ENCODE peak calls at places on chromosomes 12 and 14, in five cellular contexts. O is transverse colon, R is endodermal cell, Z is MM.1S, E is cardiac muscle cell. K is an unnamed sample. For H3K4me1, the result is how much of the 10 kb centered on the place peaks cover.

GRCh38 chr12:100927825-100928224 is 133.2 kb downstream of the ANO4 start:
- DNase-seq in O (no peak), R (no peak), Z (no peak), E (no peak), K (no peak)

GRCh38 chr12:97177482-97177881 is 270.4 kb downstream of the NEDD1 start:
- DNase-seq in O (no peak), R (no peak), Z (no peak), E (no peak), K (no peak)

GRCh38 chr12:94689002-94689645 is 38.8 kb upstream of the TMCC3 start:
- DNase-seq in O (no peak), R (no peak), Z (no peak), E (no peak), K (no peak)

GRCh38 chr12:3998968-3999792 is 126.0 kb upstream of the PARP11 start:
- DNase-seq in O (peak), R (peak), Z (no peak), E (no peak), K (peak)

GRCh38 chr14:23816371-23816770 is 137.2 kb upstream of the DHRS4 start:
- DNase-seq in O (peak), R (no peak), Z (no peak), E (no peak), K (no peak)

GRCh38 chr12:42386310-42386709 is 60.3 kb downstream of the PPHLN1 start:
- DNase-seq in O (no peak), R (no peak), Z (no peak), E (peak), K (no peak)

GRCh38 chr14:31545328-31545727 is 15.9 kb upstream of the NUBPL start:
- DNase-seq in O (no peak), R (no peak), Z (no peak), E (no peak), K (no peak)

GRCh38 chr12:25301798-25302197 is 51.1 kb upstream of the KRAS start:
- DNase-seq in O (no peak), R (no peak), Z (no peak), E (no peak), K (no peak)

GRCh38 chr12:11711675-11712327 is 62.3 kb downstream of the ETV6 start:
- DNase-seq in O (no peak), R (no peak), Z (no peak), E (no peak), K (no peak)

GRCh38 chr12:32069071-32069470 is 37.6 kb upstream of the BICD1 start:
- DNase-seq in O (no peak), R (no peak), Z (no peak), E (no peak), K (no peak)

GRCh38 chr12:124495194-124495983 is 72.0 kb downstream of the NCOR2 start:
- DNase-seq in O (no peak), R (no peak), Z (no peak), E (no peak), K (no peak)

GRCh38 chr12:124496584-124496983 is 70.8 kb downstream of the NCOR2 start:
- DNase-seq in O (no peak), R (peak), Z (no peak), E (no peak), K (no peak)

GRCh38 chr12:124497658-124498057 is 69.8 kb downstream of the NCOR2 start:
- DNase-seq in O (no peak), R (no peak), Z (no peak), E (peak), K (no peak)

GRCh38 chr12:124498178-124498869 is 69.1 kb downstream of the NCOR2 start:
- DNase-seq in O (no peak), R (no peak), Z (no peak), E (no peak), K (no peak)

DNA sequence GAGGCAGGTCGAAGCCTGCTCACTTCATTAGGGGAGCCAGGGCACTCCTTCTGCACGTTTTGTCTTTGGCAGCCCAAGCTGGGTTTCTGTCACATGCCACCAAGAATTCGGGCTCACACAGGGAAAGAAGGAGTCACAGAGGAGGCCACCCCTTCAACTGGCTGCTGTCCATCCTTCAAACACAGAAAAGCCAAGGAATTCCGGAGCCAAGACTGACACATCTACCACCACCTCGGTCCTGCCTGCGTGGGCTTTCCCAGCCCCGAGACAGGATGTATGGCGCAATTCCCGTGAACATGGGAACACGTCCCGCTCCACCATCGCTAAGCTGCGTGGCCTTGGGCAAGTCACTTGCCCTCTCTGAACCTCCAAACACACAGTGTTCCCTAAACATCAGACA is 70.4 kb downstream of the NCOR2 start:
- DNase-seq in O (no peak), R (no peak), Z (no peak), E (no peak), K (no peak)
- H3K4me1 ChIP-seq in O (under half), R (under half), Z (under half), E (half or more), K (under half)

DNA sequence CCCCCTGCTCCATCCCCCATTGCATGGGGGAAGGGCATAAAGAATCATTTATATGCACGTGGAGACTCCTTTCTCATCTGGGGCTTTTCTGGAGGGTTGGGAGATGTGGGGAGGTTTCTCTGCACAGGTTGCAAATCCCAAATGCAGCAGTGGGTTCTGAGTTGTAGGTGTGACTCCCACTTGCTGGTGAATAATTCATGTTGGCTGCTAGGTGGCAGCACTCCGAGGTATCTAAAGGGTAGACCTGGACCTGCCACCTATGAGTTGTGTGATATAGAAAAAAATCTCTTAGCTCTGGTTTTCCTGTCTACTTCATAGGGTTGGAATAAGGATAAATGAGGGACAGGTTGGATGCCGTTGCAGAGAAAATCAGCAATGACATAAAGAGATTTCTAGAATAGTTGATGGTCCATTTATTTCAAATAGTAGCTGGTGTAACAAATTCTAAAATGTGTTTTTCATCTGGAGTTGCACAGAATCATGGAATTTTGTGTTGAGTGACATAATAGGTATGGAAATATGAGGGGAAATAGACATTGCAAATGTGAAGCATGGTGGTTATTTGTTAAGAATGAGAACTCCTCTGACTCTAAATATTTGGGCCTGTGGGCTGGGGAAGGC is 4.6 kb downstream of the MARCHF9 start:
- DNase-seq in O (no peak), R (peak), Z (peak), E (peak), K (no peak)
- TF ChIP-seq CTCF in O (peak), R (peak), Z (peak), E (peak), K (peak)

DNA sequence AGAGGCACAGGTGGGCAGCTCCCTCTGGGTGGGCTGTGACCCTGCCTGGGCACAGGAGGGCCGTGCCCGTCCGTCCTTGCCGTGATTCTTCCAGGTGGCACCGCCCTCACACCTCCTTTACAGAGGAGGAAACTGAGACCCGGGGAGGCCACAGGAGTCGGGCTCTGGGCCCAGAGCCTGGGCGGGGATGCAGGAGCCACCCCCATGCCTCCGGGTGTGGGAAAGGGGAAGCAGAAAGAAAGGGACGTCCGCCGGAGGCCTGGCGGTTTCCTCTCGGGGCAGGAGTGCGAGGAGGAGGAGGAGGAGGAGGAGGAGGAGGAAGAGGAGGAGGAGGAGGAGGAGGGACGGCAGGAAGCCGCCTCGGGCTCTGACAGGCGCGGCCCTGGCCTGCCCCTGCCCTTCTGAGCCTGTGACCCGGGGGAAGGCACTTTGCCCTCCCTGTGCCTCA is 23.0 kb downstream of the SH2B3 start:
- DNase-seq in O (peak), R (no peak), Z (no peak), E (no peak), K (no peak)
- H3K4me1 ChIP-seq in O (half or more), R (under half), Z (under half), E (under half), K (under half)

DNA sequence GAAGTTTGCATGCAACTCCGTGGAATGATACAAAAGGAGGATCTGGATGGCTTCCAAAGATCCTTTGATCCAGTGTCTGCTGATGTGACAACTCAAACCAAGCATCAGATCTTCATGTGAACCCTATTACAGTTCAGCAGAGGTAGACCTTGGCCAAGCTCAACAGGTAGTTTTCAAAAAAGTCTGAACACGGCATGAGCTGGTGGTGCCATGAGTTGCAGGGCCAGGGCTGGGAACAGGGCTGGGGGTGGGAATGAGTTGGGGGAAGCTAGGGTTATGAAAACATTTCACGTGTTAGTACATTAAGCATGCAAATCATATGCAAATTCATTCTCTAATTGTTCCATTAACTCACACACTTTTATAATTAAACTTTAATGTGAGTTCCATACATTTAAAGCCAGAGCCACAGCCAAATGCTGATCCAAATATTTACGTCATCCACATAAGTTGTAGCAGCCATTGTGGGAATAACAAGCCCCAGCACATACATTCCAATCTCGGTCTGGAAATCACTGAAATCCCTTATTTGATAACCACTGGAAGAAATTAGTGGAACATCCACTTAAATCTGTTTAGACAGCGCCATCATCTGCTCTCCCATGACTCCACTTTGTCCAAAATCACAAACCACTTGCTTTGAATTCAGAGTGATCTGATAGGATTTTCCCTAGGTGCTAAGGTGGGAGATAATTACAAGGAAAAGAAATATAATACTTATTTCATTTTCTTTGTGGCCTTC is 158.5 kb downstream of the APAF1 start:
- DNase-seq in O (no peak), R (peak), Z (no peak), E (no peak), K (no peak)
- TF ChIP-seq CTCF in O (no peak), R (no peak), Z (no peak), E (no peak), K (no peak)

GRCh38 chr12:104467346-104467837 is 10.6 kb downstream of the CHST11 start:
- DNase-seq in O (no peak), R (peak), Z (peak), E (no peak), K (no peak)

GRCh38 chr12:104469066-104469465 is 12.3 kb downstream of the CHST11 start:
- DNase-seq in O (no peak), R (no peak), Z (no peak), E (no peak), K (no peak)

GRCh38 chr12:104471336-104471735 is 14.6 kb downstream of the CHST11 start:
- DNase-seq in O (no peak), R (no peak), Z (no peak), E (no peak), K (no peak)

GRCh38 chr12:104470521-104470920 is 13.8 kb downstream of the CHST11 start:
- DNase-seq in O (no peak), R (no peak), Z (no peak), E (no peak), K (no peak)

GRCh38 chr12:104469523-104469922 is 12.8 kb downstream of the CHST11 start:
- DNase-seq in O (no peak), R (peak), Z (no peak), E (no peak), K (no peak)
- H3K4me1 ChIP-seq in O (under half), R (under half), Z (under half), E (under half), K (under half)

DNA sequence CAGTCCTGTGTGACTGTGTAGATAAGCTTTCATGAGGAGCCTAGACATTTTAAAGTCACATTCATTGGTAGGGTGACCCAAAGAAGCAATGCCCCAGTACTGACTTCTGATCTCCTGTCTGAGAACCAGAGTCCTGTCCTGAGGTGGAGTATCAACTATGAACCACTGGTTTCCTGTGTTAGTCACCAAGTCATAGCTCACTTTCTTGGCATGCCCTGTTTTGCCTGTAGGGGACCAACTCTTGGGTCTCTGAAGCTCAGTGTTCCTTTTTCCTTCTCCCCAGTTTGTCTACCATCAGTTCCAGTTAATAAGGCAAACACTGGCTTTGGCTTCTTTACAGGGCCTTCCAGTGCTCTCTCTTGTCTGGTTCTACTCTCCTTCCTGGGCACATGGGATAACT is 97.4 kb downstream of the C12orf75 start:
- DNase-seq in O (no peak), R (no peak), Z (no peak), E (no peak), K (no peak)
- TF ChIP-seq CTCF in O (no peak), R (peak), Z (peak), E (peak), K (no peak)

GRCh38 chr14:52064174-52064573 is 4.7 kb downstream of the NID2 start:
- DNase-seq in O (no peak), R (no peak), Z (no peak), E (no peak), K (no peak)

GRCh38 chr14:52060080-52060479 is 8.8 kb downstream of the NID2 start:
- DNase-seq in O (peak), R (no peak), Z (no peak), E (no peak), K (no peak)

GRCh38 chr14:52061890-52062289 is 7.0 kb downstream of the NID2 start:
- DNase-seq in O (no peak), R (no peak), Z (no peak), E (no peak), K (no peak)

GRCh38 chr14:52061380-52061779 is 7.5 kb downstream of the NID2 start:
- DNase-seq in O (no peak), R (no peak), Z (no peak), E (peak), K (no peak)

DNA sequence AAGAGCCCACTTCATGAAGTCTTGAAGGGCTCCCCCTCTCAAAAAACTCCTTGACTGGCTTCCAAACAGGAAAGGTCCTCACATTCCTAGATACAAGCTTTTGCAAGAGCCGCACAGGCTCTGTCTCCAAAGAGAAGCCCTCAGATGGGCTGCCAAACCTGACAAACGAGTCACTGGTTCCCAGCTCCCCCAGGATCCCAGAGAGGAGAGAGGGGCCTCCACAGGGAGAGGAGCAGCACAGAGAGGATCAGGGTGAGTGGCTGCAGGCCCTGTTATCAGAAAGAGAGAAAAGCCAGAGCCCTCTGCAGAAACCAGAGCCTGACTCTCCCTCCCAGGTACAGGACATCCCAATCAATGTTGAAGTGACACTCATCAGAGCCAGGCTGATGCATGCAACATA is 5.8 kb downstream of the NID2 start:
- DNase-seq in O (no peak), R (peak), Z (no peak), E (peak), K (no peak)
- H3K4me1 ChIP-seq in O (under half), R (under half), Z (under half), E (half or more), K (under half)

GRCh38 chr12:10194160-10194559 is 15.3 kb downstream of the TMEM52B start:
- DNase-seq in O (no peak), R (no peak), Z (no peak), E (no peak), K (no peak)

GRCh38 chr12:10190558-10191388 is 11.9 kb downstream of the TMEM52B start:
- DNase-seq in O (peak), R (peak), Z (peak), E (peak), K (peak)

GRCh38 chr12:10191865-10192264 is 13.0 kb downstream of the TMEM52B start:
- DNase-seq in O (no peak), R (no peak), Z (no peak), E (no peak), K (no peak)

GRCh38 chr12:10186299-10186698 is 7.5 kb downstream of the TMEM52B start:
- DNase-seq in O (peak), R (no peak), Z (no peak), E (no peak), K (no peak)

GRCh38 chr12:10189653-10190052 is 10.8 kb downstream of the TMEM52B start:
- DNase-seq in O (no peak), R (peak), Z (no peak), E (no peak), K (peak)
- TF ChIP-seq CTCF in O (no peak), R (no peak), Z (no peak), E (no peak), K (no peak)